ENCODE peak calls at places on chromosomes 4 and X, in four cellular contexts. One of them, this sample, is unnamed.
A peak's percentile ranks its signal among the peaks of the same experiment; 100 is the strongest.

GRCh38 chr4:52780627-52781354 is 29.6 kb upstream of the ERVMER34-1 start:
- DNase-seq in transverse colon: no peak
- DNase-seq in sigmoid colon: no peak
- DNase-seq in fibroblast of lung: peak; percentile 8
- DNase-seq in this sample: no peak

GRCh38 chrX:151970661-151971060 is 3.8 kb downstream of the GABRE start:
- DNase-seq in sigmoid colon: peak; percentile 83
- DNase-seq in transverse colon: peak; percentile 35
- DNase-seq in fibroblast of lung: peak; percentile 89
- DNase-seq in this sample: no peak

GRCh38 chr4:105978684-105979296 is 83.5 kb downstream of the NPNT start:
- DNase-seq in transverse colon: no peak
- DNase-seq in fibroblast of lung: peak; percentile 24
- DNase-seq in sigmoid colon: no peak
- DNase-seq in this sample: no peak

GRCh38 chrX:130111220-130111934 is 1.1 kb upstream of the ELF4 start:
- DNase-seq in fibroblast of lung: no peak
- DNase-seq in transverse colon: no peak
- DNase-seq in sigmoid colon: no peak
- DNase-seq in this sample: no peak

GRCh38 chr4:165394275-165394674 is 15.5 kb downstream of the CPE start:
- DNase-seq in transverse colon: no peak
- DNase-seq in sigmoid colon: no peak
- DNase-seq in fibroblast of lung: peak; percentile 86
- DNase-seq in this sample: peak; percentile 8

GRCh38 chr4:129342820-129343219 is 246.9 kb downstream of the C4orf33 start:
- DNase-seq in sigmoid colon: no peak
- DNase-seq in fibroblast of lung: peak; percentile 90
- DNase-seq in transverse colon: no peak
- DNase-seq in this sample: no peak

GRCh38 chr4:157143365-157143764 is 67.4 kb downstream of the GLRB start:
- DNase-seq in fibroblast of lung: peak; percentile 6
- DNase-seq in sigmoid colon: no peak
- DNase-seq in transverse colon: no peak
- DNase-seq in this sample: no peak

GRCh38 chr4:72063726-72064125 is 31.9 kb downstream of the NPFFR2 start:
- DNase-seq in sigmoid colon: no peak
- DNase-seq in fibroblast of lung: no peak
- DNase-seq in transverse colon: no peak
- DNase-seq in this sample: no peak

GRCh38 chr4:186037692-186038658 is 31.0 kb upstream of the TLR3 start:
- DNase-seq in transverse colon: peak; percentile 39
- DNase-seq in sigmoid colon: peak; percentile 82
- DNase-seq in fibroblast of lung: peak; percentile 85
- DNase-seq in this sample: no peak

GRCh38 chrX:154486052-154486395 is 391 bp downstream of the UBL4A start:
- DNase-seq in fibroblast of lung: no peak
- DNase-seq in sigmoid colon: peak; percentile 74
- DNase-seq in transverse colon: peak; percentile 43
- DNase-seq in this sample: peak; percentile 17

GRCh38 chrX:45714864-45715263 is 514.2 kb upstream of the DIPK2B start:
- DNase-seq in fibroblast of lung: peak; percentile 56
- DNase-seq in transverse colon: peak; percentile 11
- DNase-seq in sigmoid colon: no peak
- DNase-seq in this sample: no peak

GRCh38 chrX:45712067-45712466 is 511.4 kb upstream of the DIPK2B start:
- DNase-seq in transverse colon: no peak
- DNase-seq in sigmoid colon: no peak
- DNase-seq in fibroblast of lung: peak; percentile 57
- DNase-seq in this sample: no peak

GRCh38 chrX:45709381-45709780 is 508.7 kb upstream of the DIPK2B start:
- DNase-seq in fibroblast of lung: no peak
- DNase-seq in sigmoid colon: no peak
- DNase-seq in transverse colon: no peak
- DNase-seq in this sample: no peak

GRCh38 chrX:45711231-45711630 is 510.6 kb upstream of the DIPK2B start:
- DNase-seq in fibroblast of lung: no peak
- DNase-seq in sigmoid colon: no peak
- DNase-seq in transverse colon: no peak
- DNase-seq in this sample: no peak

GRCh38 chrX:45710081-45710801 is 509.6 kb upstream of the DIPK2B start:
- DNase-seq in transverse colon: no peak
- DNase-seq in sigmoid colon: no peak
- DNase-seq in fibroblast of lung: peak; percentile 80
- DNase-seq in this sample: no peak
- H3K4me1 ChIP-seq in transverse colon: no peaks in the 10 kb centered on the region
- H3K4me1 ChIP-seq in sigmoid colon: no peaks in the 10 kb centered on the region
- H3K4me1 ChIP-seq in fibroblast of lung: peaks cover 28% of the 10 kb centered on the region
- H3K4me1 ChIP-seq in this sample: peaks cover 3% of the 10 kb centered on the region

GRCh38 chr4:38078590-38079381 is 118.6 kb downstream of the PTTG2 start:
- DNase-seq in fibroblast of lung: peak; percentile 95
- DNase-seq in transverse colon: peak; percentile 63
- DNase-seq in sigmoid colon: no peak
- DNase-seq in this sample: no peak
- H3K4me1 ChIP-seq in fibroblast of lung: peaks cover 26% of the 10 kb centered on the region
- H3K4me1 ChIP-seq in transverse colon: peaks cover 25% of the 10 kb centered on the region
- H3K4me1 ChIP-seq in sigmoid colon: peaks cover 81% of the 10 kb centered on the region
- H3K4me1 ChIP-seq in this sample: no peaks in the 10 kb centered on the region

GRCh38 chrX:106726485-106727437 is at the start of gene RNF128:
- DNase-seq in sigmoid colon: no peak
- DNase-seq in transverse colon: peak; percentile 76
- DNase-seq in fibroblast of lung: peak; percentile 13
- DNase-seq in this sample: no peak

GRCh38 chrX:106730385-106730784 is 3.9 kb downstream of the RNF128 start:
- DNase-seq in fibroblast of lung: peak; percentile 44
- DNase-seq in transverse colon: no peak
- DNase-seq in sigmoid colon: no peak
- DNase-seq in this sample: no peak

GRCh38 chrX:106731590-106731989 is 5.1 kb downstream of the RNF128 start:
- DNase-seq in fibroblast of lung: no peak
- DNase-seq in sigmoid colon: no peak
- DNase-seq in transverse colon: no peak
- DNase-seq in this sample: no peak

DNA sequence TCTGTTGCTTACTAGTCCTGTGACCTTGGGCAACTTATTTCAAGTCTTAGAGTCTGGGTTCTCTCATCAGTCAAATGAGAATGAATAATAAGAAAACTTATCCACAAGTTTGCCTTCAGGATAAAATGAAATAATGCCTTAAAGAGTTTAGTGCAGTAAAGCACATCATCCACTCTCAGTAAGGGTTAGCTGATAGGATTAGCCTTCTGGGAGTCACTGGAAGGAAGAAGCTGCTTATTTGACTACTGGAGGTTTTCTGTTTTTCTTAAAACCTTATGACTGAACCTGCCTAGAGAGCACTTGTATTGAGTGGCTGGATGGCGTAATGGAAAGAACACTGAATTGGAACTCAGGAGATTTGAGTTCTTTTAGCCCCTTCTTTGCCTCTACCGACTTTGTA is 1.8 kb downstream of the RNF128 start:
- DNase-seq in sigmoid colon: no peak
- DNase-seq in fibroblast of lung: no peak
- DNase-seq in transverse colon: no peak
- DNase-seq in this sample: no peak
- H3K4me1 ChIP-seq in sigmoid colon: peaks cover 7% of the 10 kb centered on the region
- H3K4me1 ChIP-seq in fibroblast of lung: no peaks in the 10 kb centered on the region
- H3K4me1 ChIP-seq in transverse colon: no peaks in the 10 kb centered on the region
- H3K4me1 ChIP-seq in this sample: no peaks in the 10 kb centered on the region

GRCh38 chrX:2708601-2709200 is 17.6 kb downstream of the CD99 start:
- DNase-seq in fibroblast of lung: no peak
- DNase-seq in transverse colon: no peak
- DNase-seq in sigmoid colon: no peak
- DNase-seq in this sample: no peak

GRCh38 chrX:2705461-2705860 is 14.4 kb downstream of the CD99 start:
- DNase-seq in fibroblast of lung: no peak
- DNase-seq in transverse colon: no peak
- DNase-seq in sigmoid colon: no peak
- DNase-seq in this sample: no peak

GRCh38 chrX:2708016-2708415 is 16.9 kb downstream of the CD99 start:
- DNase-seq in transverse colon: no peak
- DNase-seq in fibroblast of lung: no peak
- DNase-seq in sigmoid colon: no peak
- DNase-seq in this sample: no peak

GRCh38 chrX:2705036-2705435 is 13.9 kb downstream of the CD99 start:
- DNase-seq in transverse colon: no peak
- DNase-seq in sigmoid colon: no peak
- DNase-seq in fibroblast of lung: peak; percentile 31
- DNase-seq in this sample: no peak

GRCh38 chrX:2707334-2707760 is 16.3 kb downstream of the CD99 start:
- DNase-seq in sigmoid colon: peak; percentile 76
- DNase-seq in fibroblast of lung: peak; percentile 86
- DNase-seq in transverse colon: peak; percentile 57
- DNase-seq in this sample: no peak
- H3K4me1 ChIP-seq in sigmoid colon: peaks cover 89% of the 10 kb centered on the region
- H3K4me1 ChIP-seq in fibroblast of lung: peaks cover 39% of the 10 kb centered on the region
- H3K4me1 ChIP-seq in transverse colon: peaks cover 29% of the 10 kb centered on the region
- H3K4me1 ChIP-seq in this sample: peaks cover 65% of the 10 kb centered on the region

GRCh38 chr4:30838346-30838745 is 118.2 kb downstream of the PCDH7 start:
- DNase-seq in transverse colon: no peak
- DNase-seq in sigmoid colon: no peak
- DNase-seq in fibroblast of lung: no peak
- DNase-seq in this sample: no peak
- H3K4me1 ChIP-seq in transverse colon: no peaks in the 10 kb centered on the region
- H3K4me1 ChIP-seq in sigmoid colon: peaks cover 42% of the 10 kb centered on the region
- H3K4me1 ChIP-seq in fibroblast of lung: no peaks in the 10 kb centered on the region
- H3K4me1 ChIP-seq in this sample: no peaks in the 10 kb centered on the region

GRCh38 chr4:8195431-8195830 is 3.7 kb upstream of the SH3TC1 start:
- DNase-seq in fibroblast of lung: no peak
- DNase-seq in sigmoid colon: no peak
- DNase-seq in transverse colon: no peak
- DNase-seq in this sample: no peak

GRCh38 chr4:8194306-8195242 is 4.5 kb upstream of the SH3TC1 start:
- DNase-seq in sigmoid colon: no peak
- DNase-seq in fibroblast of lung: no peak
- DNase-seq in transverse colon: no peak
- DNase-seq in this sample: no peak

GRCh38 chr4:8191136-8191747 is 7.8 kb upstream of the SH3TC1 start:
- DNase-seq in fibroblast of lung: peak; percentile 80
- DNase-seq in transverse colon: peak; percentile 51
- DNase-seq in sigmoid colon: peak; percentile 86
- DNase-seq in this sample: no peak

GRCh38 chr4:8195841-8196460 is 3.1 kb upstream of the SH3TC1 start:
- DNase-seq in transverse colon: no peak
- DNase-seq in sigmoid colon: no peak
- DNase-seq in fibroblast of lung: no peak
- DNase-seq in this sample: no peak

GRCh38 chr4:8192748-8193738 is 6.0 kb upstream of the SH3TC1 start:
- DNase-seq in sigmoid colon: no peak
- DNase-seq in transverse colon: peak; percentile 77
- DNase-seq in fibroblast of lung: peak; percentile 66
- DNase-seq in this sample: peak; percentile 63
- H3K4me1 ChIP-seq in sigmoid colon: no peaks in the 10 kb centered on the region
- H3K4me1 ChIP-seq in transverse colon: no peaks in the 10 kb centered on the region
- H3K4me1 ChIP-seq in fibroblast of lung: peaks cover 16% of the 10 kb centered on the region
- H3K4me1 ChIP-seq in this sample: no peaks in the 10 kb centered on the region

GRCh38 chr4:39698424-39699009 is 581 bp downstream of the UBE2K start:
- DNase-seq in sigmoid colon: peak; percentile 72
- DNase-seq in fibroblast of lung: peak; percentile 24
- DNase-seq in transverse colon: peak; percentile 59
- DNase-seq in this sample: no peak
- H3K4me1 ChIP-seq in sigmoid colon: peaks cover 50% of the 10 kb centered on the region
- H3K4me1 ChIP-seq in fibroblast of lung: no peaks in the 10 kb centered on the region
- H3K4me1 ChIP-seq in transverse colon: peaks cover 5% of the 10 kb centered on the region
- H3K4me1 ChIP-seq in this sample: peaks cover 40% of the 10 kb centered on the region

GRCh38 chrX:13014111-13015094 is 30.0 kb downstream of the FAM9C start:
- DNase-seq in sigmoid colon: no peak
- DNase-seq in fibroblast of lung: no peak
- DNase-seq in transverse colon: no peak
- DNase-seq in this sample: no peak

GRCh38 chrX:13010546-13010945 is 33.9 kb downstream of the FAM9C start:
- DNase-seq in sigmoid colon: no peak
- DNase-seq in fibroblast of lung: no peak
- DNase-seq in transverse colon: no peak
- DNase-seq in this sample: no peak

GRCh38 chrX:13009844-13010243 is 34.6 kb downstream of the FAM9C start:
- DNase-seq in transverse colon: no peak
- DNase-seq in fibroblast of lung: no peak
- DNase-seq in sigmoid colon: no peak
- DNase-seq in this sample: no peak

GRCh38 chrX:13015536-13016236 is 28.7 kb downstream of the FAM9C start:
- DNase-seq in transverse colon: no peak
- DNase-seq in sigmoid colon: no peak
- DNase-seq in fibroblast of lung: no peak
- DNase-seq in this sample: no peak

DNA sequence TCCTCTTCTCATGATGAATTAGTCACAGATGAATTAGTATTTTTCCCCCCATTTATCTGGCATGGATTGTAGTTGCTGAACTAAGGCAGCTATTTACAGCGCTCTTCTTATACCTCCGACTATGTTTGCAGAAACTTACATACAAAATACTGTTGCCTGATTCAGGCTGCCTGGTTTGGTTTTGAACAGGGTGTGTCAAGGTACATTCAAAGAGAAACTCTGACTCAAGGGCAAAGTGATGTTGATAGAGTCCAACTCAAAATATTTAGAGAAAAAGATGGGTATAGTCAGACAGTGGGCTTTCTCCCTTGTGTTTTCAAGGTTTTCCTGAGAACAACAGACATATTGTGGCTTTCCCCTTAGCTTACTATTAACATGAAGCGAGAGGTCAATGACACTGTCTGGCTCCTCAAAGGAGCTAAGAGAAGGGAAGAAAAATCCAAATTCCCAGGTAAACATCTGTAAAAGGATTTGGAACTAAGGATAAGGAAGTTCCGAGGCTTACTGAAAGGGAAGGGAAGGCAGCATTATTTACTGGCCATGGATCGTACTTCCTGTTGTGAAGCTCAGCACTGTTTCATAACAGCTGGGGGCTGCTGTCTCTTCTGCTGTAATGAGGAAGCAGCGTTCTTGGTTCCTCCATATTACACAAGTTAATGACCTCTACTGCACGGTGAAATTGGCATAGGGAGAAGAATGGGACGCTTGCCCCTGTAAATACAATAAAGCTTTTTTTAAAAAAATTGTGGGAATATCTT is 30.9 kb downstream of the FAM9C start:
- DNase-seq in sigmoid colon: peak; percentile 73
- DNase-seq in fibroblast of lung: peak; percentile 31
- DNase-seq in transverse colon: peak; percentile 51
- DNase-seq in this sample: peak; percentile 83
- H3K4me1 ChIP-seq in sigmoid colon: peaks cover 3% of the 10 kb centered on the region
- H3K4me1 ChIP-seq in fibroblast of lung: no peaks in the 10 kb centered on the region
- H3K4me1 ChIP-seq in transverse colon: no peaks in the 10 kb centered on the region
- H3K4me1 ChIP-seq in this sample: peaks cover 27% of the 10 kb centered on the region